ENCODE peak calls at places on chromosomes 3 and 15, in four cellular contexts. K is brain microvascular endothelial cell, Y is WTC11, B is cardiac fibroblast. T is an unnamed sample.

GRCh38 chr3:133663569-133664313 is 2.0 kb upstream of the TOPBP1 start:
- DNase-seq in K (peak), Y (no peak), B (peak), T (peak)

GRCh38 chr3:52093751-52094525 is 37.6 kb upstream of the DUSP7 start:
- DNase-seq in K (peak), Y (no peak), B (peak), T (peak)

GRCh38 chr15:101105059-101105851 is 146.6 kb downstream of the CHSY1 start:
- DNase-seq in K (no peak), Y (no peak), B (no peak), T (no peak)

GRCh38 chr15:39275066-39275465 is 305.8 kb upstream of the THBS1 start:
- DNase-seq in K (no peak), Y (no peak), B (no peak), T (no peak)

GRCh38 chr3:170081079-170081741 is 43.4 kb downstream of the GPR160 start:
- DNase-seq in K (no peak), Y (no peak), B (peak), T (no peak)

GRCh38 chr3:176780766-176781165 is 416.5 kb downstream of the TBL1XR1 start:
- DNase-seq in K (no peak), Y (no peak), B (no peak), T (no peak)

GRCh38 chr3:171481011-171481410 is 20.8 kb upstream of the TNIK start:
- DNase-seq in K (no peak), Y (no peak), B (no peak), T (no peak)

GRCh38 chr15:71743861-71744382 is 66.4 kb upstream of the NR2E3 start:
- DNase-seq in K (peak), Y (peak), B (peak), T (peak)

GRCh38 chr3:114155370-114155821 is 23.5 kb downstream of the DRD3 start:
- DNase-seq in K (peak), Y (peak), B (peak), T (peak)

GRCh38 chr3:9033867-9034266 is 70.6 kb upstream of the RAD18 start:
- DNase-seq in K (no peak), Y (no peak), B (no peak), T (peak)
- TF ChIP-seq CTCF in K (no peak), Y (no peak), B (no peak), T (no peak)

DNA sequence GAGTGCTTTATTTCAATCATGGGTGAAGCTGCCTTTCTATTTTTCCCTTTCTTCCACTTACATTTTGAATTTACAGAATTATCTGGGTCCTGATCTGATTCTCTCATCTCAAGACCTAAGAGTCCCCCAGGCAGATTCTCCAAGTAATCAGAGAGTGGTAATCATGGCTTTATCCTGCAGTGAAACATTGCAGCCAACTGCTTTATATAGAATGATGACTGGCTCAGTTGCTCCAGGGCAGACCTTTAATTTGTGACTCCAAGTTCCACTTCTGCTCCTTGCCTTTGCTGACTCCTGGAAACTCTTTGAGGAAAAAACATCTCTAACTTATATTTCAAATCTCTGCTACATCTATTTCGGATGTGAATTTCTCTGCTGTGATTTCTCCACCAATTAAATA is 25.5 kb upstream of the NPTN start:
- DNase-seq in K (no peak), Y (no peak), B (no peak), T (no peak)
- TF ChIP-seq CTCF in K (no peak), Y (no peak), B (no peak), T (no peak)

GRCh38 chr3:194245975-194246561 is 105.1 kb downstream of the CPN2 start:
- DNase-seq in K (no peak), Y (peak), B (peak), T (no peak)
- TF ChIP-seq CTCF in K (no peak), Y (no peak), B (no peak), T (no peak)

GRCh38 chr3:49120438-49121135 is at the start of gene USP19:
- DNase-seq in K (peak), Y (peak), B (peak), T (peak)
- TF ChIP-seq CTCF in K (no peak), Y (no peak), B (no peak), T (no peak)

DNA sequence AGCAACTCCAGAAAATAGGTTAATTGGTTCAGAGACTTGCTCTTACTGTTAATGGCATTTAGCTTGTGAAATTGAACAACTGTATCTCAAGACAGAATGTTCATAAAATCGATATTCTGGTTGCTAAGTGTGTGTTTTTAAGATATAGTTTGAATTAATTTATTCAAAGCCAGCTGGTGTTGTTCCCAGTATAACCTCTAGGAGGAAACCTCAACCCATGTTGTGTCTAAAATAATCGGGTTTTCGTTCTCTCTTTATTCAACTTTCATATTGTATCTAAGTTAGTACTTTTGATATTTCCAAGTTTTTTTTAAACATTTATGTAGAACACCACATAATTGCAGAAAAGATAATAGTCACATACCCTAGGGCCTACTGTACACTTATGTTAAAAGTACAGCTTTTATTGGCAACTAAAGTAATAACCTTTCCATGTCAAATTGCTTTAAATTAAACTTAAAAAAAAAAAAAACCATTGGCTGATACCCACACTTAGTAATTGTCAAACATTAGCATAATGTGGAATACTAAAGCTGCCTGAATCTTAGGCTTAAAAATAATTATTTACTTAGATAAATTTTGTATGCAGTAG is 90.9 kb downstream of the SAMMSON start:
- DNase-seq in K (peak), Y (no peak), B (peak), T (peak)
- TF ChIP-seq CTCF in K (peak), Y (peak), B (peak), T (peak)

GRCh38 chr3:79846148-79846933 is 78.5 kb upstream of the ROBO1 start:
- DNase-seq in K (no peak), Y (peak), B (no peak), T (peak)
- TF ChIP-seq CTCF in K (peak), Y (peak), B (no peak), T (peak)

T was measured in MCF 10A.